ENCODE peak calls at places on chromosomes 16 and 17, in six cellular contexts. One of them, this sample, is unnamed.

GRCh38 chr16:1385232-1385631 is 29.3 kb downstream of the UNKL start:
- DNase-seq in Daoy: no peak
- DNase-seq in glutamatergic neuron: no peak
- DNase-seq in upper lobe of left lung: no peak
- DNase-seq in Caki2: no peak
- DNase-seq in neural progenitor cell: no peak
- DNase-seq in this sample: no peak

GRCh38 chr16:70788668-70789161 is 12.2 kb downstream of the VAC14 start:
- DNase-seq in Daoy: no peak
- DNase-seq in glutamatergic neuron: no peak
- DNase-seq in upper lobe of left lung: no peak
- DNase-seq in Caki2: no peak
- DNase-seq in neural progenitor cell: no peak
- DNase-seq in this sample: peak; percentile 49

GRCh38 chr16:49466529-49466831 is 92.9 kb downstream of the C16orf78 start:
- DNase-seq in Daoy: no peak
- DNase-seq in glutamatergic neuron: no peak
- DNase-seq in upper lobe of left lung: no peak
- DNase-seq in Caki2: no peak
- DNase-seq in neural progenitor cell: no peak
- DNase-seq in this sample: no peak

GRCh38 chr17:10316986-10317834 is 55.6 kb downstream of the MYH13 start:
- DNase-seq in Daoy: peak; percentile 67
- DNase-seq in glutamatergic neuron: peak; percentile 78
- DNase-seq in upper lobe of left lung: no peak
- DNase-seq in Caki2: peak; percentile 8
- DNase-seq in neural progenitor cell: peak; percentile 72
- DNase-seq in this sample: peak; percentile 41

GRCh38 chr16:81697321-81697885 is 81.7 kb upstream of the PLCG2 start:
- DNase-seq in Daoy: peak; percentile 39
- DNase-seq in glutamatergic neuron: no peak
- DNase-seq in upper lobe of left lung: peak; percentile 85
- DNase-seq in Caki2: peak; percentile 42
- DNase-seq in neural progenitor cell: peak; percentile 65
- DNase-seq in this sample: peak; percentile 54

GRCh38 chr16:82152192-82152591 is 17.8 kb downstream of the MPHOSPH6 start:
- DNase-seq in Daoy: no peak
- DNase-seq in glutamatergic neuron: no peak
- DNase-seq in upper lobe of left lung: no peak
- DNase-seq in Caki2: no peak
- DNase-seq in neural progenitor cell: no peak
- DNase-seq in this sample: peak; percentile 52

GRCh38 chr16:72995151-72995881 is 52.6 kb downstream of the ZFHX3 start:
- DNase-seq in Daoy: peak; percentile 41
- DNase-seq in glutamatergic neuron: peak; percentile 77
- DNase-seq in upper lobe of left lung: no peak
- DNase-seq in Caki2: no peak
- DNase-seq in neural progenitor cell: peak; percentile 69
- DNase-seq in this sample: no peak

GRCh38 chr17:17129466-17129865 is 76.7 kb downstream of the PLD6 start:
- DNase-seq in Daoy: no peak
- DNase-seq in glutamatergic neuron: no peak
- DNase-seq in upper lobe of left lung: no peak
- DNase-seq in Caki2: no peak
- DNase-seq in neural progenitor cell: no peak
- DNase-seq in this sample: no peak

GRCh38 chr17:77875881-77876509 is 82.5 kb upstream of the TNRC6C start:
- DNase-seq in Daoy: peak; percentile 91
- DNase-seq in glutamatergic neuron: no peak
- DNase-seq in upper lobe of left lung: no peak
- DNase-seq in Caki2: peak; percentile 22
- DNase-seq in neural progenitor cell: no peak
- DNase-seq in this sample: peak; percentile 12

This sample was measured in IMR-90.